ENCODE peak calls at places on chromosomes 12 and 14, in seven cellular contexts. N, U, V, X, F, Q and J are unnamed samples.

GRCh38 chr14:100839573-100840175 is 13.8 kb downstream of the MEG3 start:
- DNase-seq in N (no peak), U (no peak), V (no peak), X (no peak), F (no peak), Q (no peak), J (no peak)

GRCh38 chr12:21925296-21925913 is 15.8 kb downstream of the ABCC9 start:
- DNase-seq in N (no peak), U (no peak), V (no peak), X (no peak), F (no peak), Q (no peak), J (no peak)

GRCh38 chr14:20836668-20837338 is 34.2 kb upstream of the RNASE1 start:
- DNase-seq in N (no peak), U (peak), V (no peak), X (peak), F (peak), Q (no peak), J (peak)

GRCh38 chr12:132559652-132560420 is 50.5 kb downstream of the LRCOL1 start:
- DNase-seq in N (peak), U (peak), V (no peak), X (peak), F (peak), Q (peak), J (peak)

GRCh38 chr14:75833326-75834020 is 148.3 kb downstream of the TGFB3 start:
- DNase-seq in N (no peak), U (no peak), V (no peak), X (no peak), F (no peak), Q (no peak), J (no peak)

GRCh38 chr12:49568442-49568776 is 467 bp upstream of the MCRS1 start:
- DNase-seq in N (no peak), U (no peak), V (no peak), X (no peak), F (no peak), Q (no peak), J (no peak)

GRCh38 chr14:96136361-96136760 is 68.3 kb upstream of the BDKRB2 start:
- DNase-seq in N (no peak), U (no peak), V (no peak), X (no peak), F (no peak), Q (no peak), J (no peak)

GRCh38 chr14:20418501-20418909 is 5.2 kb upstream of the TEP1 start:
- DNase-seq in N (no peak), U (no peak), V (peak), X (no peak), F (no peak), Q (no peak), J (peak)

GRCh38 chr12:56115329-56115728 is 1.1 kb upstream of the RPL41 start:
- DNase-seq in N (no peak), U (no peak), V (no peak), X (no peak), F (no peak), Q (no peak), J (no peak)

GRCh38 chr14:99028521-99028920 is 243.5 kb downstream of the BCL11B start:
- DNase-seq in N (no peak), U (no peak), V (no peak), X (no peak), F (no peak), Q (no peak), J (no peak)

GRCh38 chr12:92470608-92471021 is 232.2 kb upstream of the PLEKHG7 start:
- DNase-seq in N (no peak), U (no peak), V (no peak), X (no peak), F (no peak), Q (no peak), J (no peak)